ENCODE peak calls at places on chromosomes 16 and 17, in seven cellular contexts. R is GM10248; P is SJSA1; J is CD4-positive, alpha-beta memory T cell; V is T-helper 1 cell; H is SHP77; G is stimulated activated naive B cell treated with anti-CD40 and anti-IgM and Interleukin-4, amounts not matched to agents 10 μg/mL and 1 μg/mL and 100 μg/mL, for 72 hours. Q is an unnamed sample.

GRCh38 chr16:83300326-83300725 is 507.5 kb upstream of the HSBP1 start:
- DNase-seq in G (no peak), P (no peak), J (no peak), V (no peak), R (no peak), H (no peak), Q (no peak)

GRCh38 chr16:19228057-19228456 is 57.5 kb upstream of the CLEC19A start:
- DNase-seq in R (no peak), H (no peak), V (no peak), G (no peak), P (no peak), J (no peak), Q (no peak)

GRCh38 chr16:80100846-80101451 is 439.8 kb upstream of the DYNLRB2 start:
- DNase-seq in G (no peak), H (no peak), J (no peak), V (no peak), P (no peak), R (no peak), Q (no peak)

GRCh38 chr16:89534147-89534788 is 26.1 kb downstream of the SPG7 start:
- DNase-seq in H (no peak), G (no peak), V (no peak), R (no peak), P (no peak), J (peak), Q (no peak)

GRCh38 chr16:28304214-28304613 is 11.9 kb downstream of the SBK1 start:
- DNase-seq in J (no peak), P (no peak), G (no peak), R (no peak), H (no peak), V (no peak), Q (peak)

GRCh38 chr16:10250137-10250850 is 68.1 kb upstream of the GRIN2A start:
- DNase-seq in R (no peak), V (no peak), H (no peak), G (no peak), P (no peak), J (no peak), Q (no peak)

GRCh38 chr16:23491490-23492391 is 18.6 kb downstream of the GGA2 start:
- DNase-seq in R (no peak), V (no peak), H (no peak), G (no peak), J (no peak), P (peak), Q (peak)

GRCh38 chr16:14958970-14959369 is 15.9 kb upstream of the PDXDC1 start:
- DNase-seq in J (no peak), H (no peak), R (no peak), G (no peak), V (no peak), P (no peak), Q (no peak)

GRCh38 chr17:21291357-21291756 is 6.8 kb downstream of the MAP2K3 start:
- DNase-seq in H (no peak), R (no peak), V (no peak), J (no peak), G (no peak), P (no peak), Q (no peak)

GRCh38 chr16:4534151-4534790 is 4.3 kb downstream of the CDIP1 start:
- DNase-seq in P (no peak), R (no peak), V (no peak), H (no peak), J (no peak), G (no peak), Q (no peak)

GRCh38 chr17:4815043-4815675 is 8.2 kb downstream of the PLD2 start:
- DNase-seq in R (no peak), V (no peak), J (no peak), P (no peak), G (no peak), H (no peak), Q (no peak)

GRCh38 chr17:15742051-15742795 is 10.1 kb downstream of the TBC1D26 start:
- DNase-seq in G (no peak), V (no peak), J (no peak), P (no peak), H (no peak), R (no peak), Q (no peak)

GRCh38 chr17:31695456-31696090 is 163.5 kb downstream of the COPRS start:
- DNase-seq in H (no peak), V (no peak), J (no peak), P (no peak), R (no peak), G (no peak), Q (no peak)

GRCh38 chr16:1150511-1150982 is 2.4 kb upstream of the CACNA1H start:
- DNase-seq in R (no peak), H (peak), G (no peak), V (no peak), J (peak), P (no peak), Q (no peak)

GRCh38 chr16:31869511-31870201 is 4.0 kb upstream of the ZNF267 start:
- DNase-seq in R (peak), H (peak), G (peak), P (peak), V (peak), J (peak), Q (peak)

GRCh38 chr17:27552467-27552779 is 78.6 kb upstream of the LGALS9 start:
- DNase-seq in H (no peak), P (peak), R (no peak), J (no peak), V (no peak), G (no peak), Q (peak)

GRCh38 chr17:74619077-74619673 is 4.4 kb downstream of the CD300E start:
- DNase-seq in G (no peak), J (no peak), R (no peak), P (no peak), V (no peak), H (no peak), Q (no peak)

GRCh38 chr17:63531022-63531965 is 8.1 kb downstream of the KCNH6 start:
- DNase-seq in J (no peak), V (no peak), H (no peak), G (no peak), R (no peak), P (no peak), Q (no peak)

GRCh38 chr17:4808378-4808767 is 1.4 kb downstream of the PLD2 start:
- DNase-seq in H (no peak), J (no peak), V (no peak), P (no peak), R (no peak), G (no peak), Q (no peak)

GRCh38 chr16:67169642-67170167 is 633 bp upstream of the NOL3 start:
- DNase-seq in J (no peak), P (no peak), G (no peak), R (no peak), V (no peak), H (peak), Q (no peak)

GRCh38 chr16:50096791-50097190 is 31.0 kb downstream of the HEATR3 start:
- DNase-seq in G (no peak), V (no peak), H (no peak), R (no peak), P (peak), J (no peak), Q (no peak)

GRCh38 chr17:81044764-81045589 is 10.0 kb downstream of the BAIAP2 start:
- DNase-seq in P (peak), R (no peak), G (no peak), J (no peak), V (no peak), H (peak), Q (peak)

GRCh38 chr16:76287466-76287865 is 10.3 kb downstream of the CNTNAP4 start:
- DNase-seq in G (no peak), H (no peak), P (no peak), V (no peak), R (no peak), J (no peak), Q (no peak)

GRCh38 chr17:58520843-58521430 is 6.5 kb upstream of the MTMR4 start:
- DNase-seq in R (no peak), V (no peak), G (no peak), P (no peak), J (no peak), H (no peak), Q (no peak)

GRCh38 chr17:30349252-30349651 is 15.4 kb upstream of the TMIGD1 start:
- DNase-seq in H (no peak), V (no peak), G (no peak), P (no peak), J (no peak), R (no peak), Q (no peak)

GRCh38 chr17:39196820-39197331 is 593 bp downstream of the CACNB1 start:
- DNase-seq in G (no peak), V (no peak), R (no peak), H (no peak), J (no peak), P (no peak), Q (no peak)

GRCh38 chr17:77862890-77863813 is 95.4 kb upstream of the TNRC6C start:
- DNase-seq in H (no peak), J (no peak), V (no peak), P (no peak), R (no peak), G (no peak), Q (no peak)